ENCODE peak calls at places on chromosomes 7 and 10, in nine cellular contexts. Q is myocyte; U is stimulated activated naive CD4-positive, alpha-beta T cell; I is NCI-H1436; M is GM03348; N is NCI-H748 treated with DMSO at 0.1 percent for 48 hours; V is activated naive CD8-positive, alpha-beta T cell treated with anti-CD3 and anti-CD28 coated beads, Interleukin-2, amount 50 U/mL, for 24 hours; A is mesenteric fat pad; R is CD4-positive, alpha-beta memory T cell. F is an unnamed sample.

GRCh38 chr10:94639902-94640301 is 43.6 kb upstream of the CYP2C18 start:
- DNase-seq in R (no peak), N (no peak), A (no peak), U (no peak), V (no peak), I (no peak), Q (no peak), M (no peak), F (no peak)

GRCh38 chr7:92161271-92161670 is 17.7 kb downstream of the LRRD1 start:
- DNase-seq in Q (no peak), A (no peak), M (no peak), V (no peak), I (no peak), N (no peak), U (no peak), R (no peak), F (no peak)

GRCh38 chr10:22271786-22272185 is 44.4 kb upstream of the COMMD3 start:
- DNase-seq in U (no peak), V (no peak), A (no peak), I (no peak), Q (no peak), M (no peak), N (no peak), R (no peak), F (no peak)

GRCh38 chr10:69733791-69734261 is 67.9 kb upstream of the COL13A1 start:
- DNase-seq in I (no peak), U (no peak), V (no peak), N (no peak), A (no peak), Q (peak; percentile 84), M (peak; percentile 87), R (no peak), F (peak; percentile 68)

GRCh38 chr10:86062647-86063145 is 303.9 kb downstream of the GRID1 start:
- DNase-seq in U (no peak), I (no peak), M (no peak), A (peak; percentile 55), N (no peak), R (no peak), V (no peak), Q (no peak), F (no peak)

GRCh38 chr10:49187950-49188761 is at the start of gene TMEM273:
- DNase-seq in U (no peak), R (no peak), V (peak; percentile 32), Q (peak; percentile 12), N (no peak), A (no peak), M (no peak), I (peak; percentile 7), F (no peak)

GRCh38 chr7:155038335-155038734 is 31.8 kb upstream of the HTR5A start:
- DNase-seq in N (no peak), U (no peak), Q (no peak), M (no peak), A (no peak), V (no peak), R (no peak), I (no peak), F (no peak)

GRCh38 chr7:30171753-30172447 is 37.1 kb downstream of the MTURN start:
- DNase-seq in N (no peak), V (no peak), A (no peak), M (peak; percentile 54), Q (peak; percentile 57), U (no peak), I (no peak), R (no peak), F (peak; percentile 26)

GRCh38 chr7:90749774-90750173 is 153.7 kb downstream of the CDK14 start:
- DNase-seq in A (no peak), Q (no peak), V (no peak), I (peak; percentile 7), R (no peak), M (no peak), U (no peak), N (no peak), F (peak; percentile 33)

GRCh38 chr10:89238956-89239713 is 12.4 kb downstream of the LIPA start:
- DNase-seq in U (no peak), V (no peak), Q (no peak), I (no peak), M (no peak), R (no peak), A (no peak), N (no peak), F (no peak)

GRCh38 chr7:47482013-47482761 is 99.7 kb downstream of the TNS3 start:
- DNase-seq in Q (peak; percentile 98), R (no peak), N (no peak), M (peak; percentile 82), I (no peak), A (no peak), V (peak; percentile 46), U (no peak), F (peak; percentile 98)